ENCODE peak calls at places on chromosomes 13 and 19, in four cellular contexts. Z is upper lobe of right lung, H is IMR-90, O is GM23338. Y is an unnamed sample.
A peak's percentile ranks its signal among the peaks of the same experiment; 100 is the strongest.

GRCh38 chr19:52227980-52228379 is 38.1 kb downstream of the PPP2R1A start:
- DNase-seq in O (no peak), Z (no peak), H (no peak), Y (no peak)

GRCh38 chr19:52343548-52343947 is 7.5 kb downstream of the ZNF610 start:
- DNase-seq in O (peak; percentile 90), H (peak; percentile 13), Z (no peak), Y (no peak)

GRCh38 chr19:18776736-18777135 is 14.4 kb downstream of the COMP start:
- DNase-seq in Z (no peak), H (peak; percentile 57), O (no peak), Y (no peak)

GRCh38 chr13:73983109-73983508 is 151.1 kb downstream of the KLF12 start:
- DNase-seq in O (no peak), H (no peak), Z (no peak), Y (no peak)

GRCh38 chr13:24220086-24220703 is 59.7 kb downstream of the SPATA13 start:
- DNase-seq in Z (no peak), H (peak; percentile 88), O (peak; percentile 93), Y (peak; percentile 56)

GRCh38 chr13:30918662-30919405 is 12.8 kb downstream of the MEDAG start:
- DNase-seq in O (no peak), Z (no peak), H (no peak), Y (no peak)

GRCh38 chr19:38316477-38317067 is 825 bp upstream of the YIF1B start:
- DNase-seq in H (no peak), O (no peak), Z (no peak), Y (no peak)

GRCh38 chr13:99766641-99767045 is 204.9 kb downstream of the ZIC5 start:
- DNase-seq in O (peak; percentile 79), H (no peak), Z (no peak), Y (no peak)

GRCh38 chr13:109764474-109765292 is 21.7 kb downstream of the IRS2 start:
- DNase-seq in O (peak; percentile 12), H (peak; percentile 21), Z (no peak), Y (no peak)

GRCh38 chr13:108902557-108903155 is 273.2 kb downstream of the MYO16 start:
- DNase-seq in O (no peak), H (no peak), Z (no peak), Y (no peak)

GRCh38 chr19:17235618-17236413 is 9.8 kb downstream of the OCEL1 start:
- DNase-seq in O (peak; percentile 78), H (peak; percentile 76), Z (peak; percentile 87), Y (peak; percentile 67)

GRCh38 chr19:35928507-35928906 is 7.7 kb upstream of the LRFN3 start:
- DNase-seq in O (no peak), Z (no peak), H (no peak), Y (no peak)

GRCh38 chr19:48887861-48888612 is 10.5 kb downstream of the TULP2 start:
- DNase-seq in Z (no peak), O (peak; percentile 64), H (no peak), Y (no peak)

GRCh38 chr19:13155472-13156284 is 5.5 kb downstream of the IER2 start:
- DNase-seq in H (peak; percentile 76), Z (peak; percentile 91), O (peak; percentile 93), Y (peak; percentile 37)

GRCh38 chr19:43564800-43565199 is 10.5 kb downstream of the XRCC1 start:
- DNase-seq in O (no peak), Z (no peak), H (no peak), Y (no peak)

GRCh38 chr13:32264407-32264806 is 50.8 kb downstream of the ZAR1L start:
- DNase-seq in O (no peak), Z (no peak), H (peak; percentile 55), Y (no peak)

GRCh38 chr13:113452942-113453901 is at the start of gene ADPRHL1:
- DNase-seq in Z (peak; percentile 55), H (no peak), O (no peak), Y (no peak)

GRCh38 chr19:10226376-10227214 is 4.5 kb downstream of the S1PR2 start:
- DNase-seq in H (peak; percentile 95), Z (peak; percentile 75), O (no peak), Y (no peak)

GRCh38 chr13:48975101-48975925 is at the start of gene FNDC3A:
- DNase-seq in Z (peak; percentile 92), O (peak; percentile 89), H (peak; percentile 64), Y (peak; percentile 39)

GRCh38 chr13:113796211-113796875 is 37.3 kb downstream of the TMEM255B start:
- DNase-seq in Z (peak; percentile 43), O (no peak), H (no peak), Y (no peak)

GRCh38 chr13:98998831-98999634 is 21.2 kb upstream of the DOCK9 start:
- DNase-seq in O (no peak), Z (no peak), H (no peak), Y (no peak)

GRCh38 chr19:42176990-42177685 is 40.3 kb downstream of the DEDD2 start:
- DNase-seq in O (peak; percentile 90), H (peak; percentile 76), Z (peak; percentile 88), Y (peak; percentile 55)

GRCh38 chr13:50598338-50598737 is 245.2 kb downstream of the DLEU7 start:
- DNase-seq in Z (no peak), H (no peak), O (no peak), Y (no peak)

GRCh38 chr19:6274756-6275155 is 5.0 kb downstream of the MLLT1 start:
- DNase-seq in H (no peak), O (no peak), Z (no peak), Y (no peak)

GRCh38 chr19:58575183-58576041 is 2.3 kb upstream of the MZF1 start:
- DNase-seq in H (peak; percentile 85), Z (peak; percentile 95), O (peak; percentile 97), Y (peak; percentile 82)
- TF ChIP-seq CTCF in H (peak; percentile 30), Z (no peak), O (no peak), Y (peak; percentile 24)

GRCh38 chr19:58556633-58557252 is 1.7 kb downstream of the UBE2M start:
- DNase-seq in H (no peak), O (no peak), Z (no peak), Y (no peak)
- H3K4me3 ChIP-seq in H (peak overlapping the region; percentile 81), O (peak overlapping the region; percentile 84), Z (peak overlapping the region; percentile 67), Y (peak overlapping the region; percentile 76)

DNA sequence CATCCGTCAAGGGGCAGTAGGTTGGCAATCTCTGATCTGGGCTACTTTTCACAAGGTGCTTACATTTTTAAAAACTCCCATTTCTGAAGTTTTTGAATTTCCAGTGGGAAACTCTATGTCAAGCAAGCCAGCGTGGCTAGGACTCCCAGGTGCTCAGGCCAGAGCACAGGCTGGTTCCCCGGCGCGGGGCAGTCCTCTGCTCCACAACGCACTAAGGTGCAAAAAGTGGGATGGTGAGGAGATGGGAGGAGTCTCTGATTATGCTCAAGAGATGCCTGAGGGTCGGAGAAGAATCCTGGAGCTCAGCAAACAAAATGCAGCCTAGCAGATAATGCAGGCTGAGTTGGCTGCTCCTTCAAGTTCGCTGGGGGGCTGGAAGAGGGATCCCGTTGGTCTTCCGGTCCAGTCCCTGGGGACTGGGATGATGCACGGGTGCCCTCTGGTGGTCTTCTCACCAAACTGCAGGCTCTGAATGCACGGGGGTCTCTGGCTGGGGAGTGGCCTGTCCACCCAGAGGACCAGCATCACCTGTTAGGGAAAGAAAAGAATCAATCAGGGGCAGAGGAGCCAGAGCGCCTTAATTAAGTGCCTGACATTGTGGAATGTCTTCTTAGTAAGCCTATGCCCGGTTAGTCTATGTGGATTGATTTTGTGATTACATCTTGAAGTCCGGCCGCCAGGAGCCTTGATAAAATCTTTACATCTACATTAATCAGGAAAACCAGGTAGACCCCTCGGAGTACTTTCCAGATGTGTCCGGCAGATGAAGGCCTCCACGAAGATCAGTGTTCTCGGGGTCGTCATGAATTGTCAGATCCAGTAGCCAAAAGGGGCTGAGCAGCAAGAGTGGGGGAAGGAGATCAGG is 244.4 kb upstream of the MAB21L1 start:
- DNase-seq in Z (no peak), O (peak; percentile 84), H (peak; percentile 46), Y (peak; percentile 19)
- TF ChIP-seq CTCF in Z (peak; percentile 89), O (peak; percentile 93), H (peak; percentile 95), Y (peak; percentile 71)

GRCh38 chr19:32122258-32122657 is 223.2 kb upstream of the ZNF507 start:
- DNase-seq in Z (no peak), H (no peak), O (no peak), Y (no peak)
- H3K4me3 ChIP-seq in Z (no peak overlapping the region), H (no peak overlapping the region), O (no peak overlapping the region), Y (no peak overlapping the region)

DNA sequence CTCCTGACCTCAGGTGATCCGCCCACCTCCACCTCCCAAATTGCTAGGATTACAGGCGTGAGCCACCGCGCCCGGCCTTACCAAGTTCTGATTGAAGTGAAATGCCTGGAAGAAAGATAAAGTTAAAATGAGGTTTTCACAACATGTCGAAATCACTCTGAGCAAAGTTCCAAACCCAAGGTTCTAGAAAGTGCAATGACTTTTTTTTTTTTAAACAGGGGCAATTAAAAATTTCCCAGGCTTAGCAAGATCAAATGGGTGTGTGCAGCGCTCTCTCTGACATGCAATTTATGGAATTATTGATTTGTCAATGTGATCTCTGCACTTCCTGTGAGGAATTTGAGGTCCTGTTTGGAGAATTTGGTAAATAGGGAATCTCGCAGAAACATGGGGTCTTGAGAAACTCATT is 12.8 kb upstream of the MAP2K2 start:
- DNase-seq in O (no peak), H (no peak), Z (no peak), Y (no peak)
- TF ChIP-seq CTCF in O (no peak), H (no peak), Z (no peak), Y (no peak)

DNA sequence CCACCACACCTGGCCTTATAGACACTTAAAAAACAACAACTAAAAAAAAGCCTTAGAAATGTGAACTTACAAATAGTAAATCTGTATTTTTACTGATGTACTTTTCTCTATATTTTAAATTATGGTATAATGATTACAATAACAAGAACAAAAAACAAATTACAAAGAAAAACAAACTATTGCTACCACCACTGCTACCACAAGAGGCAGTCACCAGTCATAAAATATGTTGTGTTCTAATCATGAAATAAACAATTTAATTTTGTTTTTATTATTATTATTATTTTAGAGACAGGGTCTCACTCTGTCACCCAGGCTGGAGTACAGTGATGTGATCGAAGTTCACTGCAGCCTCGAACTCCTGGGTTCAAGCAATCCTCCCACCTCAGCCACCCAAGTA is 72.2 kb downstream of the DIAPH3 start:
- DNase-seq in H (no peak), Z (no peak), O (no peak), Y (no peak)
- H3K4me3 ChIP-seq in H (no peak overlapping the region), Z (no peak overlapping the region), O (no peak overlapping the region), Y (no peak overlapping the region)

GRCh38 chr19:15453091-15453498 is 3.3 kb upstream of the WIZ start:
- DNase-seq in O (peak; percentile 64), Z (no peak), H (no peak), Y (no peak)
- TF ChIP-seq CTCF in O (no peak), Z (peak; percentile 33), H (peak; percentile 36), Y (peak; percentile 30)

Y was measured in prostate gland.